ENCODE peak calls at places on chromosomes 2 and 18, in seven cellular contexts. J is fibroblast of lung, N is suprapubic skin, I is pancreas, T is astrocyte of the spinal cord, F is tibial nerve, O is lower lobe of right lung. G is an unnamed sample.

GRCh38 chr18:43587538-43588153 is 310.4 kb upstream of the SYT4 start:
- DNase-seq in I (no peak), O (no peak), F (no peak), J (peak; percentile 64), T (peak; percentile 46), N (no peak), G (no peak)

GRCh38 chr2:56170988-56171387 is 12.8 kb upstream of the CCDC85A start:
- DNase-seq in N (no peak), O (no peak), T (no peak), I (no peak), J (no peak), F (no peak), G (no peak)

GRCh38 chr2:42297322-42297936 is 63.6 kb downstream of the COX7A2L start:
- DNase-seq in F (no peak), J (no peak), N (no peak), O (no peak), I (no peak), T (no peak), G (no peak)

GRCh38 chr2:100832885-100833284 is 12.9 kb downstream of the NPAS2 start:
- DNase-seq in N (no peak), T (peak; percentile 32), O (no peak), J (peak; percentile 59), I (no peak), F (no peak), G (no peak)

GRCh38 chr2:218964041-218964771 is 4.7 kb downstream of the CDK5R2 start:
- DNase-seq in T (peak; percentile 23), I (no peak), O (no peak), N (no peak), F (no peak), J (peak; percentile 76), G (no peak)

GRCh38 chr2:174615951-174616436 is 18.4 kb upstream of the WIPF1 start:
- DNase-seq in F (no peak), N (no peak), O (no peak), J (peak; percentile 38), T (peak; percentile 85), I (no peak), G (no peak)

GRCh38 chr18:62399781-62400308 is 74.7 kb downstream of the TNFRSF11A start:
- DNase-seq in F (no peak), I (no peak), O (no peak), N (no peak), J (no peak), T (no peak), G (no peak)

GRCh38 chr2:9644603-9645002 is 13.8 kb upstream of the YWHAQ start:
- DNase-seq in F (no peak), N (peak; percentile 72), O (no peak), J (no peak), T (no peak), I (no peak), G (no peak)

GRCh38 chr2:58448065-58448507 is 207.0 kb upstream of the FANCL start:
- DNase-seq in J (peak; percentile 73), I (peak; percentile 56), T (peak; percentile 77), N (no peak), F (no peak), O (no peak), G (no peak)

GRCh38 chr2:170812716-170813585 is 3.7 kb upstream of the GAD1 start:
- DNase-seq in J (peak; percentile 93), O (no peak), N (no peak), T (peak; percentile 86), F (no peak), I (no peak), G (no peak)

GRCh38 chr18:5543036-5543671 is 643 bp downstream of the EPB41L3 start:
- DNase-seq in I (peak; percentile 66), T (no peak), O (no peak), N (no peak), J (no peak), F (no peak), G (no peak)

GRCh38 chr2:64065516-64065915 is 46.3 kb upstream of the VPS54 start:
- DNase-seq in I (no peak), N (no peak), T (no peak), O (no peak), J (no peak), F (no peak), G (no peak)

GRCh38 chr2:208880171-208880570 is 473.6 kb downstream of the PTH2R start:
- DNase-seq in J (no peak), T (no peak), N (no peak), O (no peak), F (no peak), I (no peak), G (no peak)

GRCh38 chr18:29172151-29173015 is 995.5 kb upstream of the CDH2 start:
- DNase-seq in F (no peak), T (no peak), O (no peak), I (no peak), J (peak; percentile 85), N (no peak), G (no peak)

GRCh38 chr2:62814132-62814531 is 108.6 kb downstream of the EHBP1 start:
- DNase-seq in O (no peak), T (peak; percentile 66), J (peak; percentile 62), N (no peak), I (no peak), F (no peak), G (no peak)

GRCh38 chr2:196278491-196278911 is 107.1 kb upstream of the STK17B start:
- DNase-seq in I (no peak), F (no peak), T (peak; percentile 82), N (no peak), J (peak; percentile 42), O (no peak), G (no peak)

GRCh38 chr2:224887159-224887558 is 155.1 kb downstream of the DOCK10 start:
- DNase-seq in T (peak; percentile 78), N (no peak), F (no peak), I (no peak), J (peak; percentile 74), O (no peak), G (no peak)
- TF ChIP-seq CTCF in T (peak; percentile 46), N (no peak), F (no peak), I (no peak), J (peak; percentile 37), O (no peak), G (no peak)

GRCh38 chr2:102872388-102872787 is 110.6 kb downstream of the TMEM182 start:
- DNase-seq in J (peak; percentile 2), O (no peak), T (no peak), I (no peak), F (no peak), N (no peak), G (no peak)
- TF ChIP-seq CTCF in J (no peak), O (no peak), T (no peak), I (no peak), F (no peak), N (no peak), G (no peak)

GRCh38 chr2:3179208-3179607 is 198.4 kb downstream of the EIPR1 start:
- DNase-seq in N (no peak), F (no peak), O (no peak), J (no peak), T (no peak), I (peak; percentile 50), G (no peak)
- TF ChIP-seq CTCF in N (no peak), F (no peak), O (no peak), J (no peak), T (peak; percentile 18), I (no peak), G (no peak)

GRCh38 chr2:232367591-232368233 is 10.8 kb upstream of the ALPP start:
- DNase-seq in I (peak; percentile 48), F (no peak), J (no peak), O (no peak), N (peak; percentile 75), T (no peak), G (no peak)

GRCh38 chr2:232368311-232368731 is 10.2 kb upstream of the ALPP start:
- DNase-seq in N (peak; percentile 72), F (no peak), O (no peak), I (peak; percentile 44), T (no peak), J (no peak), G (no peak)

GRCh38 chr2:232369126-232369955 is 9.2 kb upstream of the ALPP start:
- DNase-seq in I (peak; percentile 48), J (no peak), F (no peak), N (peak; percentile 69), T (no peak), O (peak; percentile 29), G (no peak)

GRCh38 chr2:232365621-232366321 is 12.8 kb upstream of the ALPP start:
- DNase-seq in N (peak; percentile 66), O (no peak), I (peak; percentile 50), F (no peak), T (peak; percentile 19), J (no peak), G (no peak)

DNA sequence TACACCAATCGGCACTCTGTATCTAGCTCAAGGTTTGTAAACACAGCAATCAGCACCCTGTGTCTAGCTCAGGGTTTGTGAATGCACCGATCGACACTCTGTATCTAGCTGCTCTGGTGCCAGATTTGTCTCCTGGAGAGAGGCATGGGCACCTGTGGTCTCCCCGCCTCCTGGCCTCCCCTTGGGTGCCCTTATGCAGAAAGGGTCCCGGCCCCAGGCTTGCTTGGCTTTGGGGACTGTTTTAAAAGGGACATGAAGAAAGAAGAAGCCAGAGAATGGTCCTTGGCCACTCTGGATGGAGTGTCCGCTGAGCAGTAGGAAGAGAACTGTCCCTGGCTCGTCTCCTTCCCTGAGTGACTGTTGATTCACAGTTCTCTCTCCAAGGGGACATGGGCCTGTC is 11.5 kb upstream of the ALPP start:
- DNase-seq in F (no peak), I (peak; percentile 40), T (no peak), N (peak; percentile 57), J (no peak), O (no peak), G (no peak)
- TF ChIP-seq CTCF in F (no peak), I (no peak), T (no peak), N (no peak), J (no peak), O (no peak), G (no peak)

DNA sequence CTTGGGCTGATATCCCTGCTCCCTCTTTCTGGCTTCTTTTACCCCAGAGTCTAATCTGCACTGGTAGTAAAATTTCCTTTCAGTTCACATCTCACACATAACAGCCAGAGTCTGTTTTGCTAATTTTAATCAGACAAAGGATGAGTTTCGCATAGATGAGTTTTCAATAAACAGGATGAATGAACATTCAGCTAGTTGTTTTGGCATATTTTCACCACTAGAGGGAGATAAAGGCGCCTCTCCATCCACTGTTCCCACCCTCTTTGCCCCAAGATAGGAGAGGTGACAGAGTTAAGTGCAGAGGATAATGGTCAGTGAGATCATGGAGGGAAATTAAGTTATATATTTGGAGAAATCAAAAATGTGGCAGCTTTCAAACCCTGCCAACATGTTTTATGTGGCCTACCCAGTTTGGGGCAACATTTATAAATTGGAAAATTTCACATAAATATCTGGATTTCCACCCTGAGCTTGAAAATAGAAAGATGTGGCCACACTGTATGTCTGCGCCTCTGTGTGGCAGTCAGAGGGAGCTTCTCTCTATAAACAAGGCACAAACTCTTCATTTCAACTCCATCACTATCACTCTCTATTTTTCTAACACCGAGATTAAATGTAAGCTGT is 48.5 kb upstream of the DTNA start:
- DNase-seq in J (peak; percentile 65), T (peak; percentile 56), I (no peak), F (no peak), N (no peak), O (no peak), G (no peak)
- TF ChIP-seq CTCF in J (peak; percentile 86), T (peak; percentile 85), I (peak; percentile 59), F (peak; percentile 66), N (peak; percentile 47), O (peak; percentile 65), G (peak; percentile 65)

GRCh38 chr2:55048514-55048924 is 1.7 kb downstream of the RTN4 start:
- DNase-seq in F (no peak), J (peak; percentile 58), T (no peak), I (no peak), N (no peak), O (no peak), G (no peak)
- TF ChIP-seq CTCF in F (no peak), J (peak; percentile 31), T (peak; percentile 28), I (no peak), N (no peak), O (no peak), G (no peak)

GRCh38 chr18:79971211-79971952 is 6.9 kb downstream of the HSBP1L1 start:
- DNase-seq in F (no peak), T (no peak), N (no peak), O (no peak), I (no peak), J (no peak), G (no peak)
- TF ChIP-seq CTCF in F (no peak), T (no peak), N (no peak), O (no peak), I (no peak), J (no peak), G (no peak)